ENCODE peak calls at places on chromosome 17, in nine cellular contexts. J, Y, L, R, M, E, Q, G and C are unnamed samples.

GRCh38 chr17:29760771-29761682 is 138.3 kb upstream of the CORO6 start:
- DNase-seq in J (peak), Y (peak), L (peak), R (peak), M (peak), E (peak), Q (peak), G (peak), C (peak)

GRCh38 chr17:17628388-17629008 is 37.0 kb upstream of the PEMT start:
- DNase-seq in J (peak), Y (no peak), L (no peak), R (no peak), M (no peak), E (no peak), Q (no peak), G (peak), C (no peak)

GRCh38 chr17:28030386-28030785 is 12.1 kb upstream of the NLK start:
- DNase-seq in J (no peak), Y (no peak), L (no peak), R (no peak), M (no peak), E (no peak), Q (no peak), G (no peak), C (no peak)

GRCh38 chr17:6748617-6749016 is 7.2 kb upstream of the XAF1 start:
- DNase-seq in J (no peak), Y (no peak), L (no peak), R (no peak), M (no peak), E (no peak), Q (no peak), G (no peak), C (no peak)

GRCh38 chr17:67452681-67453554 is 75.8 kb downstream of the PITPNC1 start:
- DNase-seq in J (no peak), Y (no peak), L (no peak), R (no peak), M (no peak), E (no peak), Q (no peak), G (no peak), C (no peak)

GRCh38 chr17:17739388-17740066 is 58.3 kb downstream of the RAI1 start:
- DNase-seq in J (peak), Y (peak), L (no peak), R (peak), M (no peak), E (no peak), Q (no peak), G (no peak), C (no peak)

GRCh38 chr17:16243811-16244567 is 27.0 kb downstream of the PIGL start:
- DNase-seq in J (peak), Y (no peak), L (no peak), R (no peak), M (no peak), E (no peak), Q (no peak), G (no peak), C (no peak)

GRCh38 chr17:81207610-81208581 is 14.9 kb downstream of the CEP131 start:
- DNase-seq in J (no peak), Y (no peak), L (no peak), R (no peak), M (no peak), E (no peak), Q (no peak), G (no peak), C (no peak)

GRCh38 chr17:74119049-74119580 is 84.4 kb upstream of the RPL38 start:
- DNase-seq in J (no peak), Y (no peak), L (no peak), R (no peak), M (no peak), E (no peak), Q (no peak), G (no peak), C (no peak)

GRCh38 chr17:8029121-8029520 is 9.7 kb upstream of the ALOX15B start:
- DNase-seq in J (no peak), Y (no peak), L (no peak), R (no peak), M (no peak), E (no peak), Q (no peak), G (no peak), C (no peak)

GRCh38 chr17:76138234-76138895 is 2.7 kb downstream of the FOXJ1 start:
- DNase-seq in J (no peak), Y (no peak), L (no peak), R (peak), M (no peak), E (no peak), Q (no peak), G (no peak), C (no peak)

GRCh38 chr17:39011907-39012468 is 44.8 kb upstream of the FBXO47 start:
- DNase-seq in J (no peak), Y (no peak), L (no peak), R (no peak), M (no peak), E (no peak), Q (no peak), G (no peak), C (no peak)

GRCh38 chr17:915416-916201 is 64.0 kb downstream of the NXN start:
- DNase-seq in J (no peak), Y (peak), L (peak), R (no peak), M (peak), E (no peak), Q (no peak), G (no peak), C (no peak)

GRCh38 chr17:34254651-34255380 is at the start of gene CCL2:
- DNase-seq in J (peak), Y (peak), L (peak), R (peak), M (peak), E (peak), Q (peak), G (no peak), C (peak)

GRCh38 chr17:15213381-15214087 is 51.6 kb downstream of the PMP22 start:
- DNase-seq in J (no peak), Y (peak), L (no peak), R (peak), M (no peak), E (no peak), Q (no peak), G (no peak), C (no peak)
- TF ChIP-seq CTCF in J (no peak), Y (peak), L (no peak), R (peak), M (peak), E (no peak), Q (peak), G (no peak), C (peak)

DNA sequence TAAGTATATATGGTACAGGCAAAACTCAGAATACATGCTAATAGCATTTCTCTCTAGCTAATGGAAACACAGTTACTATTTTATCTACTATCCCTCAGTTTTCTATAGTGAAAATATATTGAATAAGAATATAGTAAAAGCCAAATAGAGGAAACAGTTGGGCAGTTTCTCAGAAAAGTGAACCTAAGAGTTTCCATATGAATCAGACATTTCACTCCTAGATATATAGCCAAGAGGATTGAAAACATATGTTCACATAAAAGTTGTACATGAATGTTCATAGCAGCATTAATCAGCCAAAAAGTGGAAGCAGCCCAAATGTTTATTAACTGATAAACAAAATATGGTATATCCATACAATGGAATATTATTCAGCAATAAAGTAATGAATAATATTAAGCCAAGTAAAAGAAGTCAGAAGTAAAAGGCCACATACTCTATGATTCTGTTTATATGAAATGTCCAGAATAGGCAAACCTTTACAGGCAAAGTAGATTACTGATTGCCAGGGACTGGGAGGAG is 134.6 kb downstream of the CYB561 start:
- DNase-seq in J (no peak), Y (no peak), L (no peak), R (no peak), M (no peak), E (no peak), Q (no peak), G (no peak), C (no peak)
- TF ChIP-seq CTCF in J (no peak), Y (no peak), L (no peak), R (no peak), M (no peak), E (no peak), Q (no peak), G (no peak), C (no peak)

GRCh38 chr17:77786740-77787505 is 171.6 kb upstream of the TNRC6C start:
- DNase-seq in J (no peak), Y (no peak), L (no peak), R (no peak), M (no peak), E (no peak), Q (no peak), G (no peak), C (no peak)
- TF ChIP-seq CTCF in J (no peak), Y (no peak), L (no peak), R (no peak), M (no peak), E (no peak), Q (no peak), G (no peak), C (no peak)

GRCh38 chr17:82450357-82451106 is at the start of gene CYBC1:
- DNase-seq in J (peak), Y (peak), L (peak), R (peak), M (peak), E (peak), Q (peak), G (peak), C (peak)
- TF ChIP-seq CTCF in J (no peak), Y (no peak), L (peak), R (no peak), M (no peak), E (no peak), Q (peak), G (no peak), C (no peak)

GRCh38 chr17:46841561-46842379 is 9.6 kb upstream of the WNT9B start:
- DNase-seq in J (no peak), Y (peak), L (no peak), R (no peak), M (no peak), E (no peak), Q (no peak), G (no peak), C (no peak)
- TF ChIP-seq CTCF in J (peak), Y (peak), L (peak), R (peak), M (peak), E (no peak), Q (peak), G (peak), C (peak)